ENCODE peak calls at places on chromosomes 3 and 15, in five cellular contexts. One of them, this sample, is unnamed.

GRCh38 chr3:159792070-159792469 is 196.6 kb upstream of the IL12A start:
- DNase-seq in activated CD4-positive, alpha-beta T cell treated with anti-CD3 and anti-CD28 coated beads, Interleukin-2, amount 10 ng/mL, durations not matched to agents 7 days and 5 days: no peak
- DNase-seq in NAMALWA: no peak
- DNase-seq in GM23248: no peak
- DNase-seq in stimulated activated CD4-positive, alpha-beta T cell treated with anti-CD3 and anti-CD28 coated beads, Interleukin-2, amount 100 ng/mL, for 48 hours: no peak
- DNase-seq in this sample: no peak

GRCh38 chr15:41979493-41980266 is 7.3 kb upstream of the EHD4 start:
- DNase-seq in activated CD4-positive, alpha-beta T cell treated with anti-CD3 and anti-CD28 coated beads, Interleukin-2, amount 10 ng/mL, durations not matched to agents 7 days and 5 days: no peak
- DNase-seq in NAMALWA: no peak
- DNase-seq in GM23248: no peak
- DNase-seq in stimulated activated CD4-positive, alpha-beta T cell treated with anti-CD3 and anti-CD28 coated beads, Interleukin-2, amount 100 ng/mL, for 48 hours: no peak
- DNase-seq in this sample: no peak

GRCh38 chr3:174955513-174956001 is 96.4 kb downstream of the NAALADL2 start:
- DNase-seq in activated CD4-positive, alpha-beta T cell treated with anti-CD3 and anti-CD28 coated beads, Interleukin-2, amount 10 ng/mL, durations not matched to agents 7 days and 5 days: no peak
- DNase-seq in NAMALWA: no peak
- DNase-seq in GM23248: peak
- DNase-seq in stimulated activated CD4-positive, alpha-beta T cell treated with anti-CD3 and anti-CD28 coated beads, Interleukin-2, amount 100 ng/mL, for 48 hours: no peak
- DNase-seq in this sample: no peak

GRCh38 chr3:101828289-101828688 is 21.0 kb upstream of the NFKBIZ start:
- DNase-seq in activated CD4-positive, alpha-beta T cell treated with anti-CD3 and anti-CD28 coated beads, Interleukin-2, amount 10 ng/mL, durations not matched to agents 7 days and 5 days: no peak
- DNase-seq in NAMALWA: no peak
- DNase-seq in GM23248: peak
- DNase-seq in stimulated activated CD4-positive, alpha-beta T cell treated with anti-CD3 and anti-CD28 coated beads, Interleukin-2, amount 100 ng/mL, for 48 hours: no peak
- DNase-seq in this sample: no peak

GRCh38 chr3:104610730-104611652 is 755.7 kb upstream of the ALCAM start:
- DNase-seq in activated CD4-positive, alpha-beta T cell treated with anti-CD3 and anti-CD28 coated beads, Interleukin-2, amount 10 ng/mL, durations not matched to agents 7 days and 5 days: no peak
- DNase-seq in NAMALWA: no peak
- DNase-seq in GM23248: no peak
- DNase-seq in stimulated activated CD4-positive, alpha-beta T cell treated with anti-CD3 and anti-CD28 coated beads, Interleukin-2, amount 100 ng/mL, for 48 hours: no peak
- DNase-seq in this sample: no peak

GRCh38 chr3:160159346-160159745 is 65.9 kb upstream of the C3orf80 start:
- DNase-seq in activated CD4-positive, alpha-beta T cell treated with anti-CD3 and anti-CD28 coated beads, Interleukin-2, amount 10 ng/mL, durations not matched to agents 7 days and 5 days: no peak
- DNase-seq in NAMALWA: no peak
- DNase-seq in GM23248: no peak
- DNase-seq in stimulated activated CD4-positive, alpha-beta T cell treated with anti-CD3 and anti-CD28 coated beads, Interleukin-2, amount 100 ng/mL, for 48 hours: no peak
- DNase-seq in this sample: no peak

GRCh38 chr3:52153389-52154096 is 680 bp downstream of the POC1A start:
- DNase-seq in activated CD4-positive, alpha-beta T cell treated with anti-CD3 and anti-CD28 coated beads, Interleukin-2, amount 10 ng/mL, durations not matched to agents 7 days and 5 days: peak
- DNase-seq in NAMALWA: peak
- DNase-seq in GM23248: peak
- DNase-seq in stimulated activated CD4-positive, alpha-beta T cell treated with anti-CD3 and anti-CD28 coated beads, Interleukin-2, amount 100 ng/mL, for 48 hours: no peak
- DNase-seq in this sample: peak

GRCh38 chr3:90136468-90137191 is 1029.2 kb downstream of the EPHA3 start:
- DNase-seq in activated CD4-positive, alpha-beta T cell treated with anti-CD3 and anti-CD28 coated beads, Interleukin-2, amount 10 ng/mL, durations not matched to agents 7 days and 5 days: no peak
- DNase-seq in NAMALWA: no peak
- DNase-seq in GM23248: no peak
- DNase-seq in stimulated activated CD4-positive, alpha-beta T cell treated with anti-CD3 and anti-CD28 coated beads, Interleukin-2, amount 100 ng/mL, for 48 hours: no peak
- DNase-seq in this sample: no peak

GRCh38 chr15:68057089-68057488 is 3.0 kb downstream of the PIAS1 start:
- DNase-seq in activated CD4-positive, alpha-beta T cell treated with anti-CD3 and anti-CD28 coated beads, Interleukin-2, amount 10 ng/mL, durations not matched to agents 7 days and 5 days: no peak
- DNase-seq in NAMALWA: no peak
- DNase-seq in GM23248: peak
- DNase-seq in stimulated activated CD4-positive, alpha-beta T cell treated with anti-CD3 and anti-CD28 coated beads, Interleukin-2, amount 100 ng/mL, for 48 hours: no peak
- DNase-seq in this sample: no peak

GRCh38 chr15:48940508-48940907 is 23.2 kb downstream of the SHC4 start:
- DNase-seq in activated CD4-positive, alpha-beta T cell treated with anti-CD3 and anti-CD28 coated beads, Interleukin-2, amount 10 ng/mL, durations not matched to agents 7 days and 5 days: no peak
- DNase-seq in NAMALWA: no peak
- DNase-seq in GM23248: peak
- DNase-seq in stimulated activated CD4-positive, alpha-beta T cell treated with anti-CD3 and anti-CD28 coated beads, Interleukin-2, amount 100 ng/mL, for 48 hours: no peak
- DNase-seq in this sample: no peak

GRCh38 chr15:100383302-100384107 is 41.7 kb upstream of the ADAMTS17 start:
- DNase-seq in activated CD4-positive, alpha-beta T cell treated with anti-CD3 and anti-CD28 coated beads, Interleukin-2, amount 10 ng/mL, durations not matched to agents 7 days and 5 days: peak
- DNase-seq in NAMALWA: peak
- DNase-seq in GM23248: peak
- DNase-seq in stimulated activated CD4-positive, alpha-beta T cell treated with anti-CD3 and anti-CD28 coated beads, Interleukin-2, amount 100 ng/mL, for 48 hours: peak
- DNase-seq in this sample: peak

GRCh38 chr3:45906681-45907220 is 20.4 kb downstream of the CCR9 start:
- DNase-seq in activated CD4-positive, alpha-beta T cell treated with anti-CD3 and anti-CD28 coated beads, Interleukin-2, amount 10 ng/mL, durations not matched to agents 7 days and 5 days: no peak
- DNase-seq in NAMALWA: no peak
- DNase-seq in GM23248: peak
- DNase-seq in stimulated activated CD4-positive, alpha-beta T cell treated with anti-CD3 and anti-CD28 coated beads, Interleukin-2, amount 100 ng/mL, for 48 hours: no peak
- DNase-seq in this sample: peak

GRCh38 chr3:15387171-15387581 is 40.2 kb downstream of the METTL6 start:
- DNase-seq in activated CD4-positive, alpha-beta T cell treated with anti-CD3 and anti-CD28 coated beads, Interleukin-2, amount 10 ng/mL, durations not matched to agents 7 days and 5 days: no peak
- DNase-seq in NAMALWA: no peak
- DNase-seq in GM23248: peak
- DNase-seq in stimulated activated CD4-positive, alpha-beta T cell treated with anti-CD3 and anti-CD28 coated beads, Interleukin-2, amount 100 ng/mL, for 48 hours: no peak
- DNase-seq in this sample: no peak

GRCh38 chr3:106688463-106688862 is 688.8 kb upstream of the CCDC54 start:
- DNase-seq in activated CD4-positive, alpha-beta T cell treated with anti-CD3 and anti-CD28 coated beads, Interleukin-2, amount 10 ng/mL, durations not matched to agents 7 days and 5 days: no peak
- DNase-seq in NAMALWA: no peak
- DNase-seq in GM23248: peak
- DNase-seq in stimulated activated CD4-positive, alpha-beta T cell treated with anti-CD3 and anti-CD28 coated beads, Interleukin-2, amount 100 ng/mL, for 48 hours: no peak
- DNase-seq in this sample: peak

GRCh38 chr15:31079519-31079918 is 22.0 kb downstream of the TRPM1 start:
- DNase-seq in activated CD4-positive, alpha-beta T cell treated with anti-CD3 and anti-CD28 coated beads, Interleukin-2, amount 10 ng/mL, durations not matched to agents 7 days and 5 days: no peak
- DNase-seq in NAMALWA: no peak
- DNase-seq in GM23248: peak
- DNase-seq in stimulated activated CD4-positive, alpha-beta T cell treated with anti-CD3 and anti-CD28 coated beads, Interleukin-2, amount 100 ng/mL, for 48 hours: no peak
- DNase-seq in this sample: no peak

GRCh38 chr15:63019539-63020109 is 22.9 kb upstream of the TPM1 start:
- DNase-seq in activated CD4-positive, alpha-beta T cell treated with anti-CD3 and anti-CD28 coated beads, Interleukin-2, amount 10 ng/mL, durations not matched to agents 7 days and 5 days: no peak
- DNase-seq in NAMALWA: no peak
- DNase-seq in GM23248: peak
- DNase-seq in stimulated activated CD4-positive, alpha-beta T cell treated with anti-CD3 and anti-CD28 coated beads, Interleukin-2, amount 100 ng/mL, for 48 hours: no peak
- DNase-seq in this sample: no peak

GRCh38 chr15:28021281-28022039 is 77.7 kb downstream of the OCA2 start:
- DNase-seq in activated CD4-positive, alpha-beta T cell treated with anti-CD3 and anti-CD28 coated beads, Interleukin-2, amount 10 ng/mL, durations not matched to agents 7 days and 5 days: no peak
- DNase-seq in NAMALWA: peak
- DNase-seq in GM23248: peak
- DNase-seq in stimulated activated CD4-positive, alpha-beta T cell treated with anti-CD3 and anti-CD28 coated beads, Interleukin-2, amount 100 ng/mL, for 48 hours: no peak
- DNase-seq in this sample: peak

GRCh38 chr15:96331141-96331941 is 841 bp downstream of the NR2F2 start:
- DNase-seq in activated CD4-positive, alpha-beta T cell treated with anti-CD3 and anti-CD28 coated beads, Interleukin-2, amount 10 ng/mL, durations not matched to agents 7 days and 5 days: no peak
- DNase-seq in NAMALWA: no peak
- DNase-seq in GM23248: peak
- DNase-seq in stimulated activated CD4-positive, alpha-beta T cell treated with anti-CD3 and anti-CD28 coated beads, Interleukin-2, amount 100 ng/mL, for 48 hours: no peak
- DNase-seq in this sample: peak

GRCh38 chr3:149162007-149162406 is 32.6 kb downstream of the HPS3 start:
- DNase-seq in activated CD4-positive, alpha-beta T cell treated with anti-CD3 and anti-CD28 coated beads, Interleukin-2, amount 10 ng/mL, durations not matched to agents 7 days and 5 days: no peak
- DNase-seq in NAMALWA: no peak
- DNase-seq in GM23248: no peak
- DNase-seq in stimulated activated CD4-positive, alpha-beta T cell treated with anti-CD3 and anti-CD28 coated beads, Interleukin-2, amount 100 ng/mL, for 48 hours: no peak
- DNase-seq in this sample: no peak

GRCh38 chr3:132911741-132912415 is 126.3 kb upstream of the TMEM108 start:
- DNase-seq in activated CD4-positive, alpha-beta T cell treated with anti-CD3 and anti-CD28 coated beads, Interleukin-2, amount 10 ng/mL, durations not matched to agents 7 days and 5 days: no peak
- DNase-seq in NAMALWA: no peak
- DNase-seq in GM23248: peak
- DNase-seq in stimulated activated CD4-positive, alpha-beta T cell treated with anti-CD3 and anti-CD28 coated beads, Interleukin-2, amount 100 ng/mL, for 48 hours: no peak
- DNase-seq in this sample: no peak

GRCh38 chr3:121651684-121652083 is 9.0 kb downstream of the HCLS1 start:
- DNase-seq in activated CD4-positive, alpha-beta T cell treated with anti-CD3 and anti-CD28 coated beads, Interleukin-2, amount 10 ng/mL, durations not matched to agents 7 days and 5 days: no peak
- DNase-seq in NAMALWA: no peak
- DNase-seq in GM23248: peak
- DNase-seq in stimulated activated CD4-positive, alpha-beta T cell treated with anti-CD3 and anti-CD28 coated beads, Interleukin-2, amount 100 ng/mL, for 48 hours: no peak
- DNase-seq in this sample: no peak

This sample was measured in NB4.